ENCODE peak calls at places on chromosomes 5 and 9, in four cellular contexts. I, H, Z and S are unnamed samples.

GRCh38 chr5:174533771-174534221 is 190.6 kb upstream of the MSX2 start:
- DNase-seq in H (peak), I (peak), Z (no peak), S (peak)

GRCh38 chr9:127897194-127897692 is 2.2 kb downstream of the ST6GALNAC6 start:
- DNase-seq in Z (peak), H (peak), I (peak), S (peak)

GRCh38 chr5:59335544-59335943 is 558.0 kb downstream of the PDE4D start:
- DNase-seq in Z (no peak), I (no peak), H (no peak), S (peak)

GRCh38 chr5:140043508-140043872 is 391 bp upstream of the NRG2 start:
- DNase-seq in H (peak), I (no peak), Z (peak), S (peak)

GRCh38 chr9:109295475-109296110 is 25.3 kb downstream of the EPB41L4B start:
- DNase-seq in Z (no peak), H (no peak), I (no peak), S (no peak)

GRCh38 chr9:69895185-69895584 is 74.6 kb downstream of the CFAP95 start:
- DNase-seq in H (no peak), I (no peak), Z (no peak), S (no peak)

GRCh38 chr9:4865685-4866084 is 72.9 kb downstream of the RCL1 start:
- DNase-seq in H (no peak), I (no peak), Z (no peak), S (no peak)

GRCh38 chr9:129351642-129352151 is 173.6 kb upstream of the IER5L start:
- DNase-seq in I (no peak), H (no peak), Z (no peak), S (peak)

GRCh38 chr9:76107487-76107886 is 217.0 kb downstream of the PCSK5 start:
- DNase-seq in Z (peak), I (peak), H (peak), S (no peak)

GRCh38 chr9:94675008-94675841 is 35.9 kb upstream of the FBP1 start:
- DNase-seq in H (peak), I (peak), Z (no peak), S (no peak)

GRCh38 chr9:136740971-136741884 is 1.5 kb downstream of the LCN10 start:
- DNase-seq in I (no peak), H (no peak), Z (no peak), S (no peak)

GRCh38 chr5:32443541-32444190 is 874 bp downstream of the ZFR start:
- DNase-seq in H (peak), Z (peak), I (peak), S (peak)